ENCODE peak calls at places on chromosomes 12 and 14, in seven cellular contexts. V is psoas muscle, J is aorta, Y is sigmoid colon, L is cardiac muscle cell, A is testis, F is tibial nerve. N is an unnamed sample.
A peak's percentile ranks its signal among the peaks of the same experiment; 100 is the strongest.

GRCh38 chr12:95653761-95654546 is 102.7 kb upstream of the USP44 start:
- DNase-seq in L (peak; percentile 22), Y (no peak), F (peak; percentile 46), J (no peak), V (peak; percentile 25), A (no peak), N (no peak)

GRCh38 chr12:104622942-104623341 is 166.2 kb downstream of the CHST11 start:
- DNase-seq in V (no peak), J (no peak), F (no peak), Y (no peak), A (no peak), L (no peak), N (no peak)

GRCh38 chr14:58919262-58919661 is 269.2 kb upstream of the DAAM1 start:
- DNase-seq in L (peak; percentile 8), F (no peak), Y (no peak), V (no peak), A (no peak), J (no peak), N (no peak)

GRCh38 chr12:45726594-45727300 is 2.8 kb upstream of the ARID2 start:
- DNase-seq in Y (peak; percentile 83), V (peak; percentile 71), J (peak; percentile 89), L (peak; percentile 58), A (peak; percentile 74), F (peak; percentile 53), N (peak; percentile 60)

GRCh38 chr14:95835331-95835730 is 41.3 kb upstream of the TUNAR start:
- DNase-seq in Y (no peak), F (no peak), A (no peak), J (no peak), V (no peak), L (no peak), N (no peak)

GRCh38 chr12:126191037-126191891 is 1126.0 kb downstream of the AACS start:
- DNase-seq in F (no peak), A (no peak), J (no peak), V (no peak), Y (no peak), L (peak; percentile 46), N (no peak)

GRCh38 chr14:72892103-72892878 is 1.6 kb downstream of the DPF3 start:
- DNase-seq in V (no peak), Y (no peak), J (no peak), L (peak; percentile 82), F (no peak), A (peak; percentile 33), N (no peak)

GRCh38 chr14:96568646-96569045 is 66.5 kb downstream of the PAPOLA start:
- DNase-seq in J (no peak), V (no peak), F (no peak), Y (no peak), L (no peak), A (no peak), N (no peak)

GRCh38 chr14:58752782-58753181 is 115.0 kb downstream of the DACT1 start:
- DNase-seq in F (peak; percentile 69), L (no peak), Y (peak; percentile 85), J (peak; percentile 93), A (peak; percentile 77), V (peak; percentile 73), N (peak; percentile 73)

GRCh38 chr12:76864791-76865400 is 13.9 kb downstream of the CSRP2 start:
- DNase-seq in A (no peak), J (no peak), V (no peak), L (no peak), F (no peak), Y (no peak), N (no peak)

GRCh38 chr14:67557118-67557517 is 24.0 kb downstream of the PLEKHH1 start:
- DNase-seq in F (no peak), J (peak; percentile 30), A (no peak), V (no peak), Y (no peak), L (no peak), N (no peak)

GRCh38 chr12:53508534-53509199 is 1.4 kb upstream of the NPFF start:
- DNase-seq in J (peak; percentile 94), F (peak; percentile 96), L (peak; percentile 87), Y (peak; percentile 88), V (peak; percentile 81), A (peak; percentile 90), N (peak; percentile 90)

GRCh38 chr14:60658909-60659585 is 9.8 kb upstream of the SIX1 start:
- DNase-seq in L (no peak), V (no peak), Y (no peak), J (no peak), F (no peak), A (no peak), N (no peak)

GRCh38 chr12:78933014-78933413 is 68.4 kb downstream of the SYT1 start:
- DNase-seq in A (no peak), Y (no peak), J (no peak), V (no peak), L (no peak), F (no peak), N (no peak)

GRCh38 chr12:32446306-32447119 is 47.2 kb downstream of the FGD4 start:
- DNase-seq in L (peak; percentile 60), A (no peak), Y (no peak), F (no peak), V (no peak), J (no peak), N (no peak)

GRCh38 chr14:65132855-65133254 is 30.5 kb upstream of the MAX start:
- DNase-seq in V (no peak), L (no peak), A (no peak), F (no peak), J (no peak), Y (no peak), N (no peak)

DNA sequence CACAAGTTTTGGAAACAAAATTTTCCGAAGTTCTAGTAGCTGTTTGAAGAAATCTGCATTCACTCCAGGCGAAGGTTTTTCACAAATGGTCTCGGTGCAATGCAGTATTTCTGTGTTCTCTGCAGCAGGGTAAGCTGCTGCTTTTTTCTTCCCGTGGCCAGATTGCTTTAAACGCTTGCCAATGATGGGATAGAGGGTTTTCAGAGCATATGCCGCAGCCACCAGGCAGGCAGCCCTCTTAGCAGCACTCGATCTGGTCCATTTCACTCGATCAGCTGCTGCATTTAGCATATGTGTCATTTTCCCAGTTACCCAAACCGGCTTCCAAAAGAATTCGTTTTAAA is 315 bp downstream of the ABCD2 start:
- DNase-seq in V (no peak), Y (no peak), L (no peak), A (no peak), J (no peak), F (no peak), N (no peak)
- H3K4me1 ChIP-seq in V (peaks cover 5% of the 10 kb centered on the region), Y (peaks cover 41% of the 10 kb centered on the region), L (peaks cover 4% of the 10 kb centered on the region), A (no peaks in the 10 kb centered on the region), J (no peaks in the 10 kb centered on the region), F (peaks cover 3% of the 10 kb centered on the region), N (peaks cover 7% of the 10 kb centered on the region)

GRCh38 chr12:132066749-132067148 is 77.4 kb downstream of the DDX51 start:
- DNase-seq in V (no peak), Y (no peak), J (no peak), L (no peak), F (no peak), A (no peak), N (no peak)

GRCh38 chr12:132065203-132065602 is 78.9 kb downstream of the DDX51 start:
- DNase-seq in Y (no peak), F (no peak), L (no peak), J (no peak), V (no peak), A (no peak), N (no peak)

GRCh38 chr12:132064641-132065040 is 79.5 kb downstream of the DDX51 start:
- DNase-seq in F (no peak), Y (no peak), V (no peak), A (no peak), J (no peak), L (no peak), N (no peak)

GRCh38 chr12:132066345-132066685 is 77.8 kb downstream of the DDX51 start:
- DNase-seq in L (no peak), A (no peak), Y (no peak), J (no peak), V (no peak), F (no peak), N (no peak)

GRCh38 chr12:132065609-132066344 is 78.3 kb downstream of the DDX51 start:
- DNase-seq in V (no peak), Y (no peak), J (no peak), F (no peak), L (no peak), A (no peak), N (no peak)
- H3K4me3 ChIP-seq in V (no peak overlapping the region), Y (no peak overlapping the region), J (no peak overlapping the region), F (no peak overlapping the region), L (no peak overlapping the region), A (no peak overlapping the region), N (no peak overlapping the region)

GRCh38 chr12:113232232-113232615 is 11.0 kb downstream of the TPCN1 start:
- DNase-seq in V (no peak), J (peak; percentile 69), F (no peak), L (no peak), A (no peak), Y (peak; percentile 53), N (peak; percentile 66)
- H3K27ac ChIP-seq in V (peak overlapping the region; percentile 95), J (peak overlapping the region; percentile 93), F (peak overlapping the region; percentile 49), L (no peak overlapping the region), A (no peak overlapping the region), Y (peak overlapping the region; percentile 10), N (peak overlapping the region; percentile 83)

DNA sequence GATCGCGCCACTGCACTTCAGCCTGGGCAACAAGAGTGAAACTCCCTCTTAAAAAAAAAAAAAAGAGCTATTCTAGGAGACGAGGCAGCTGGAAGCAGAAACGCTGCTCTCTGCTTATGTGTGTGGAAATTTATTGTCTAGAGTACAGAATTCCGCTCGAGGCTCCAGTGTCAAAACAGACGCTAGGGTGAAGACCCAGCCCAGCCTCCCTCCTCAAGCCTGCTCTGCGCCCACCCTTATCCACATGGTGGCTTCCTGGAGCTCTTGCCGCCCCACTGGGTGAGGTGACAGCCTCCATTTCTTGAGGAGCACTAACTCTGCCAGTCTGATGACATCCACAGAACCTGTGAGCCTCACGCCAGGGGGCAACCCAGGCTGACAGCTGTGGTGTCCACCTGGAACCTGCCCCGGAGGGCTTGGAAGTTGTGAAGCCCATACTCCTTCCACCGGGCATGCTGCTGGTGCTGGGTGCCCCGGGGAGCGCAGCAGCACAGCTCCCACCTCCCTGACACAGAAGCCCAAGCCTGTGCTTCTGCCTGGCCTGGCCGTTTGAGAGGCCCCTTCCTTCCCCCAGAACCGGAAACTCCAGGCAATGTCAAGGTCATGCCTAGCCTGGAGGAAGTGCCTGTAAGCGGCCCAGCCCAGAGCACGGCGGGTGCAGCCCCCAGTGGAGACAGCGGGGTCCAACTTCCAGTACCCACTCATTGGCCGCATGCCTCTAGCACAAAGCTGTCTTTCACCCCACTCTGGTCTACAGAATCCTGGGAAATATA is 49.4 kb upstream of the DLK1 start:
- DNase-seq in Y (peak; percentile 81), L (peak; percentile 62), F (no peak), A (peak; percentile 54), J (no peak), V (peak; percentile 47), N (no peak)
- H3K4me1 ChIP-seq in Y (peaks cover 45% of the 10 kb centered on the region), L (peaks cover 26% of the 10 kb centered on the region), F (peaks cover 32% of the 10 kb centered on the region), A (peaks cover 54% of the 10 kb centered on the region), J (no peaks in the 10 kb centered on the region), V (peaks cover 17% of the 10 kb centered on the region), N (no peaks in the 10 kb centered on the region)